ENCODE peak calls at places on chromosomes 3 and 15, in nine cellular contexts. One of them, this sample, is unnamed.

GRCh38 chr15:40425681-40426080 is 15.1 kb upstream of the BAHD1 start:
- DNase-seq in pancreas: no peak
- DNase-seq in fibroblast of mammary gland: no peak
- DNase-seq in heart right ventricle: no peak
- DNase-seq in fibroblast of villous mesenchyme: no peak
- DNase-seq in lower leg skin: no peak
- DNase-seq in ascending aorta: no peak
- DNase-seq in A549: no peak
- DNase-seq in AG04449: no peak
- DNase-seq in this sample: no peak

GRCh38 chr3:15440891-15441290 is 13.5 kb downstream of the EAF1 start:
- DNase-seq in pancreas: no peak
- DNase-seq in fibroblast of mammary gland: peak; percentile 72
- DNase-seq in heart right ventricle: no peak
- DNase-seq in fibroblast of villous mesenchyme: no peak
- DNase-seq in lower leg skin: no peak
- DNase-seq in ascending aorta: no peak
- DNase-seq in A549: no peak
- DNase-seq in AG04449: no peak
- DNase-seq in this sample: peak; percentile 85

GRCh38 chr3:117439812-117440211 is 730.2 kb downstream of the TUSC7 start:
- DNase-seq in pancreas: no peak
- DNase-seq in fibroblast of mammary gland: peak; percentile 26
- DNase-seq in heart right ventricle: no peak
- DNase-seq in fibroblast of villous mesenchyme: peak; percentile 19
- DNase-seq in lower leg skin: no peak
- DNase-seq in ascending aorta: no peak
- DNase-seq in A549: peak; percentile 24
- DNase-seq in AG04449: no peak
- DNase-seq in this sample: peak; percentile 31

GRCh38 chr15:73746883-73747282 is 6.3 kb downstream of the INSYN1 start:
- DNase-seq in pancreas: no peak
- DNase-seq in fibroblast of mammary gland: no peak
- DNase-seq in heart right ventricle: no peak
- DNase-seq in fibroblast of villous mesenchyme: no peak
- DNase-seq in lower leg skin: no peak
- DNase-seq in ascending aorta: no peak
- DNase-seq in A549: no peak
- DNase-seq in AG04449: no peak
- DNase-seq in this sample: no peak

GRCh38 chr15:67680645-67681044 is 138.1 kb downstream of the MAP2K5 start:
- DNase-seq in pancreas: no peak
- DNase-seq in fibroblast of mammary gland: peak; percentile 8
- DNase-seq in heart right ventricle: no peak
- DNase-seq in fibroblast of villous mesenchyme: peak; percentile 58
- DNase-seq in lower leg skin: no peak
- DNase-seq in ascending aorta: no peak
- DNase-seq in A549: peak; percentile 5
- DNase-seq in AG04449: no peak
- DNase-seq in this sample: peak; percentile 55

GRCh38 chr3:47113669-47114365 is 50.1 kb downstream of the SETD2 start:
- DNase-seq in pancreas: no peak
- DNase-seq in fibroblast of mammary gland: peak; percentile 62
- DNase-seq in heart right ventricle: no peak
- DNase-seq in fibroblast of villous mesenchyme: no peak
- DNase-seq in lower leg skin: no peak
- DNase-seq in ascending aorta: no peak
- DNase-seq in A549: peak; percentile 1
- DNase-seq in AG04449: peak; percentile 64
- DNase-seq in this sample: peak; percentile 42

GRCh38 chr3:138220242-138220641 is 33.1 kb downstream of the ARMC8 start:
- DNase-seq in pancreas: no peak
- DNase-seq in fibroblast of mammary gland: no peak
- DNase-seq in heart right ventricle: no peak
- DNase-seq in fibroblast of villous mesenchyme: no peak
- DNase-seq in lower leg skin: no peak
- DNase-seq in ascending aorta: no peak
- DNase-seq in A549: no peak
- DNase-seq in AG04449: no peak
- DNase-seq in this sample: no peak

GRCh38 chr3:53709856-53710674 is 136.2 kb downstream of the CHDH start:
- DNase-seq in pancreas: peak; percentile 62
- DNase-seq in fibroblast of mammary gland: peak; percentile 60
- DNase-seq in heart right ventricle: peak; percentile 60
- DNase-seq in fibroblast of villous mesenchyme: peak; percentile 62
- DNase-seq in lower leg skin: peak; percentile 32
- DNase-seq in ascending aorta: no peak
- DNase-seq in A549: peak; percentile 71
- DNase-seq in AG04449: no peak
- DNase-seq in this sample: peak; percentile 73

GRCh38 chr3:193693774-193694173 is 100.8 kb downstream of the OPA1 start:
- DNase-seq in pancreas: no peak
- DNase-seq in fibroblast of mammary gland: no peak
- DNase-seq in heart right ventricle: no peak
- DNase-seq in fibroblast of villous mesenchyme: no peak
- DNase-seq in lower leg skin: no peak
- DNase-seq in ascending aorta: no peak
- DNase-seq in A549: no peak
- DNase-seq in AG04449: no peak
- DNase-seq in this sample: no peak

GRCh38 chr15:76973362-76973743 is 21.6 kb upstream of the PSTPIP1 start:
- DNase-seq in pancreas: no peak
- DNase-seq in fibroblast of mammary gland: peak; percentile 30
- DNase-seq in heart right ventricle: no peak
- DNase-seq in fibroblast of villous mesenchyme: peak; percentile 10
- DNase-seq in lower leg skin: no peak
- DNase-seq in ascending aorta: no peak
- DNase-seq in A549: peak; percentile 45
- DNase-seq in AG04449: no peak
- DNase-seq in this sample: peak; percentile 72

GRCh38 chr3:23735062-23735461 is 70.7 kb upstream of the UBE2E1 start:
- DNase-seq in pancreas: no peak
- DNase-seq in fibroblast of mammary gland: no peak
- DNase-seq in heart right ventricle: no peak
- DNase-seq in fibroblast of villous mesenchyme: peak; percentile 69
- DNase-seq in lower leg skin: no peak
- DNase-seq in ascending aorta: no peak
- DNase-seq in A549: no peak
- DNase-seq in AG04449: no peak
- DNase-seq in this sample: peak; percentile 63

GRCh38 chr3:184680411-184680990 is 31.4 kb downstream of the MAGEF1 start:
- DNase-seq in pancreas: no peak
- DNase-seq in fibroblast of mammary gland: no peak
- DNase-seq in heart right ventricle: no peak
- DNase-seq in fibroblast of villous mesenchyme: no peak
- DNase-seq in lower leg skin: no peak
- DNase-seq in ascending aorta: no peak
- DNase-seq in A549: no peak
- DNase-seq in AG04449: no peak
- DNase-seq in this sample: no peak

GRCh38 chr15:96462768-96463167 is 132.3 kb downstream of the NR2F2 start:
- DNase-seq in pancreas: no peak
- DNase-seq in fibroblast of mammary gland: peak; percentile 9
- DNase-seq in heart right ventricle: no peak
- DNase-seq in fibroblast of villous mesenchyme: peak; percentile 12
- DNase-seq in lower leg skin: no peak
- DNase-seq in ascending aorta: no peak
- DNase-seq in A549: no peak
- DNase-seq in AG04449: no peak
- DNase-seq in this sample: peak; percentile 2

GRCh38 chr3:135172191-135172869 is 377.3 kb downstream of the EPHB1 start:
- DNase-seq in pancreas: no peak
- DNase-seq in fibroblast of mammary gland: no peak
- DNase-seq in heart right ventricle: no peak
- DNase-seq in fibroblast of villous mesenchyme: no peak
- DNase-seq in lower leg skin: no peak
- DNase-seq in ascending aorta: no peak
- DNase-seq in A549: no peak
- DNase-seq in AG04449: no peak
- DNase-seq in this sample: no peak

GRCh38 chr3:105653161-105653560 is 215.7 kb downstream of the CBLB start:
- DNase-seq in pancreas: no peak
- DNase-seq in fibroblast of mammary gland: no peak
- DNase-seq in heart right ventricle: no peak
- DNase-seq in fibroblast of villous mesenchyme: no peak
- DNase-seq in lower leg skin: no peak
- DNase-seq in ascending aorta: no peak
- DNase-seq in A549: no peak
- DNase-seq in AG04449: no peak
- DNase-seq in this sample: no peak

DNA sequence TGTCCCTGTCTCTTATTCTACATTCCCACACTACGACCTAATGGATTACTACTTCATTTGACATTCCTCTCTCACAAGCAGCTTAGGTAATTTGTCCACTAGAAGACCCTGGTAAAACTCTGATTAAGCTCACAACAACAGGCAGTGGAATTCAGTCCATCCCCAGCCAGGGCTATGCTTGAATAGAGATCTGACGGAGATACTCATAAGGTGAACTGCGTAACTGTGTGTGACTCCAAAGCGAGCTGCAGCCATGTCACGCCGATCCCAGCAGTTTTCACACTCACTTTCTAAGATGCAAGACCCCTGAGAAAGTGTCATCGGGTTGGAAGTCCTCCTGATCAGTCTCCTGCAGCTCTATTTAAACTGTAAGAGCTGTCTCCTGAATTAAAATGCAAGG is 25.7 kb upstream of the ROBO2 start:
- DNase-seq in pancreas: no peak
- DNase-seq in fibroblast of mammary gland: no peak
- DNase-seq in heart right ventricle: no peak
- DNase-seq in fibroblast of villous mesenchyme: no peak
- DNase-seq in lower leg skin: no peak
- DNase-seq in ascending aorta: no peak
- DNase-seq in A549: no peak
- DNase-seq in AG04449: no peak
- DNase-seq in this sample: no peak
- H3K4me3 ChIP-seq in pancreas: no peak overlapping the region
- H3K4me3 ChIP-seq in fibroblast of mammary gland: no peak overlapping the region
- H3K4me3 ChIP-seq in heart right ventricle: no peak overlapping the region
- H3K4me3 ChIP-seq in fibroblast of villous mesenchyme: no peak overlapping the region
- H3K4me3 ChIP-seq in lower leg skin: no peak overlapping the region
- H3K4me3 ChIP-seq in ascending aorta: no peak overlapping the region
- H3K4me3 ChIP-seq in A549: no peak overlapping the region
- H3K4me3 ChIP-seq in AG04449: no peak overlapping the region
- H3K4me3 ChIP-seq in this sample: no peak overlapping the region

GRCh38 chr3:74353039-74353438 is 261.4 kb downstream of the CNTN3 start:
- DNase-seq in pancreas: no peak
- DNase-seq in fibroblast of mammary gland: peak; percentile 11
- DNase-seq in heart right ventricle: no peak
- DNase-seq in fibroblast of villous mesenchyme: no peak
- DNase-seq in lower leg skin: no peak
- DNase-seq in ascending aorta: no peak
- DNase-seq in A549: peak; percentile 2
- DNase-seq in AG04449: no peak
- DNase-seq in this sample: peak; percentile 4
- TF ChIP-seq CTCF in pancreas: no peak
- TF ChIP-seq CTCF in fibroblast of mammary gland: peak; percentile 24
- TF ChIP-seq CTCF in heart right ventricle: no peak
- TF ChIP-seq CTCF in fibroblast of villous mesenchyme: no peak
- TF ChIP-seq CTCF in lower leg skin: no peak
- TF ChIP-seq CTCF in ascending aorta: no peak
- TF ChIP-seq CTCF in A549: no peak
- TF ChIP-seq CTCF in AG04449: no peak
- TF ChIP-seq CTCF in this sample: no peak

GRCh38 chr3:43998374-43998840 is 243.3 kb upstream of the TOPAZ1 start:
- DNase-seq in pancreas: no peak
- DNase-seq in fibroblast of mammary gland: peak; percentile 25
- DNase-seq in heart right ventricle: no peak
- DNase-seq in fibroblast of villous mesenchyme: no peak
- DNase-seq in lower leg skin: no peak
- DNase-seq in ascending aorta: no peak
- DNase-seq in A549: no peak
- DNase-seq in AG04449: no peak
- DNase-seq in this sample: no peak

GRCh38 chr3:43998841-43999805 is 242.6 kb upstream of the TOPAZ1 start:
- DNase-seq in pancreas: peak; percentile 26
- DNase-seq in fibroblast of mammary gland: peak; percentile 74
- DNase-seq in heart right ventricle: no peak
- DNase-seq in fibroblast of villous mesenchyme: peak; percentile 13
- DNase-seq in lower leg skin: no peak
- DNase-seq in ascending aorta: no peak
- DNase-seq in A549: peak; percentile 86
- DNase-seq in AG04449: no peak
- DNase-seq in this sample: peak; percentile 18

GRCh38 chr3:44000586-44000985 is 241.1 kb upstream of the TOPAZ1 start:
- DNase-seq in pancreas: no peak
- DNase-seq in fibroblast of mammary gland: peak; percentile 82
- DNase-seq in heart right ventricle: no peak
- DNase-seq in fibroblast of villous mesenchyme: no peak
- DNase-seq in lower leg skin: no peak
- DNase-seq in ascending aorta: no peak
- DNase-seq in A549: peak; percentile 53
- DNase-seq in AG04449: no peak
- DNase-seq in this sample: no peak

GRCh38 chr3:44001072-44001471 is 240.6 kb upstream of the TOPAZ1 start:
- DNase-seq in pancreas: no peak
- DNase-seq in fibroblast of mammary gland: no peak
- DNase-seq in heart right ventricle: no peak
- DNase-seq in fibroblast of villous mesenchyme: no peak
- DNase-seq in lower leg skin: no peak
- DNase-seq in ascending aorta: no peak
- DNase-seq in A549: no peak
- DNase-seq in AG04449: no peak
- DNase-seq in this sample: no peak

DNA sequence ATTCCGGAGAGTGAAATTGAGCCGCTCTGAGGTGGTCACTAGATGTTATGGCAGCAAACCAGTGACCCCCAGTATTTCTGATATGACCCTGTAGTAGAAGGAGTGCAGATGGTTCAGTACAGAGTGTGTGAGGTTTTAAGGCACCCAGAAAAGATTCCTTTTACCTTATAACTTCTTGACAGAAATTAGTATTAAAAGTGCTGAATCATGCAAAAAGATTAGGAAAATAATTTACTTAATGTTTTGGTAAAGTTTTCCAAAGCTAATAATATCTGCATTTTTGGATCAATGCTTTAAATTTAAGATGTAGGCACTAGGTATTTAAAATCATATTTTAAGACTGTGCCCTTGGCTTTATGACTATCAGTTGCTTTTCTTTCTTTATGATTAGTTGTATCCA is 241.8 kb upstream of the TOPAZ1 start:
- DNase-seq in pancreas: no peak
- DNase-seq in fibroblast of mammary gland: no peak
- DNase-seq in heart right ventricle: no peak
- DNase-seq in fibroblast of villous mesenchyme: no peak
- DNase-seq in lower leg skin: no peak
- DNase-seq in ascending aorta: no peak
- DNase-seq in A549: no peak
- DNase-seq in AG04449: no peak
- DNase-seq in this sample: no peak
- H3K4me3 ChIP-seq in pancreas: no peak overlapping the region
- H3K4me3 ChIP-seq in fibroblast of mammary gland: peak overlapping the region; percentile 92
- H3K4me3 ChIP-seq in heart right ventricle: no peak overlapping the region
- H3K4me3 ChIP-seq in fibroblast of villous mesenchyme: no peak overlapping the region
- H3K4me3 ChIP-seq in lower leg skin: no peak overlapping the region
- H3K4me3 ChIP-seq in ascending aorta: peak overlapping the region; percentile 45
- H3K4me3 ChIP-seq in A549: peak overlapping the region; percentile 83
- H3K4me3 ChIP-seq in AG04449: peak overlapping the region; percentile 89
- H3K4me3 ChIP-seq in this sample: no peak overlapping the region

DNA sequence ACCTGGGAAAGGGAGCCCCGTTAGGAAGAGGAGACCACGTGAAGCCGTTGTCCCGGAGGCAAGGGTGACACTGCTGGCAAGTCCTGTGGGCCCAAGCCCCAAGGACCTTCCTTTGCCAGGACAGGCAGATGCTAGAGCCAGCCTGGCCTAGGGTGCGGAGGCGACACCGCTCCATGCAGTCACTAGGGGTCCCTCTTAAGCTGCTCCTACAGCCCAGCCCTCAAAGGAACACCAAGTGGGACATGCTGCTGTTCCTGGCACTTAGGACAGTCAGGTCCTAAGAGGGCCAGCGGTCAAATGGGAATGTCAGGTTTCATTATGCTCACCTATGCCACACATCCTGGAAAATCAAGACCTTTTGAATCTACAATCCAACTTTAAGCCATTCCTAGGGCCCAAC is 59.7 kb downstream of the RPN1 start:
- DNase-seq in pancreas: no peak
- DNase-seq in fibroblast of mammary gland: no peak
- DNase-seq in heart right ventricle: no peak
- DNase-seq in fibroblast of villous mesenchyme: peak; percentile 10
- DNase-seq in lower leg skin: no peak
- DNase-seq in ascending aorta: no peak
- DNase-seq in A549: no peak
- DNase-seq in AG04449: no peak
- DNase-seq in this sample: no peak
- TF ChIP-seq CTCF in pancreas: no peak
- TF ChIP-seq CTCF in fibroblast of mammary gland: no peak
- TF ChIP-seq CTCF in heart right ventricle: no peak
- TF ChIP-seq CTCF in fibroblast of villous mesenchyme: peak; percentile 39
- TF ChIP-seq CTCF in lower leg skin: no peak
- TF ChIP-seq CTCF in ascending aorta: no peak
- TF ChIP-seq CTCF in A549: no peak
- TF ChIP-seq CTCF in AG04449: no peak
- TF ChIP-seq CTCF in this sample: no peak

This sample was measured in fibroblast of pulmonary artery.